ENCODE peak calls at places on chromosomes 1 and 21, in four cellular contexts. L, Y, R and K are unnamed samples.
A peak's percentile ranks its signal among the peaks of the same experiment; 100 is the strongest.

GRCh38 chr21:45499970-45500575 is 42.2 kb downstream of the SLC19A1 start:
- DNase-seq in R (no peak), L (no peak), Y (no peak), K (no peak)

GRCh38 chr1:51378871-51379270 is 48.5 kb upstream of the TTC39A start:
- DNase-seq in Y (peak; percentile 7), R (no peak), L (no peak), K (no peak)

GRCh38 chr21:15034126-15034848 is 30.5 kb downstream of the NRIP1 start:
- DNase-seq in Y (peak; percentile 72), L (no peak), R (no peak), K (no peak)

GRCh38 chr1:53804791-53805505 is 33.1 kb downstream of the NDC1 start:
- DNase-seq in Y (peak; percentile 23), L (no peak), R (no peak), K (no peak)

GRCh38 chr1:17163371-17163770 is 41.6 kb upstream of the PADI1 start:
- DNase-seq in Y (no peak), R (no peak), L (no peak), K (no peak)

GRCh38 chr1:58785424-58786058 is 1.7 kb upstream of the JUN start:
- DNase-seq in L (peak; percentile 24), R (no peak), Y (peak; percentile 39), K (peak; percentile 43)

GRCh38 chr1:152752225-152752624 is 5.6 kb upstream of the KPRP start:
- DNase-seq in R (no peak), Y (peak; percentile 70), L (no peak), K (no peak)

GRCh38 chr1:83098791-83099190 is 900.1 kb downstream of the TTLL7 start:
- DNase-seq in Y (no peak), R (no peak), L (no peak), K (no peak)

GRCh38 chr21:26709090-26709489 is 136.0 kb upstream of the CYYR1 start:
- DNase-seq in R (no peak), L (no peak), Y (peak; percentile 6), K (no peak)

GRCh38 chr1:221327954-221328353 is 413.9 kb downstream of the DUSP10 start:
- DNase-seq in L (no peak), Y (no peak), R (no peak), K (no peak)

GRCh38 chr1:219555031-219555667 is 57.8 kb downstream of the ZC3H11B start:
- DNase-seq in R (no peak), Y (peak; percentile 64), L (peak; percentile 44), K (no peak)

GRCh38 chr21:41923641-41924342 is 30.0 kb downstream of the C2CD2 start:
- DNase-seq in Y (peak; percentile 47), L (no peak), R (no peak), K (no peak)

GRCh38 chr1:15949453-15950245 is 26.3 kb downstream of the ZBTB17 start:
- DNase-seq in R (peak; percentile 91), L (peak; percentile 74), Y (peak; percentile 96), K (peak; percentile 71)

GRCh38 chr1:34597877-34598514 is 156.9 kb upstream of the GJB5 start:
- DNase-seq in R (peak; percentile 72), L (peak; percentile 46), Y (peak; percentile 6), K (peak; percentile 41)

GRCh38 chr1:228963795-228964177 is 228.5 kb downstream of the RHOU start:
- DNase-seq in R (no peak), Y (no peak), L (no peak), K (no peak)

GRCh38 chr1:59521456-59521855 is 224.6 kb downstream of the FGGY start:
- DNase-seq in L (no peak), Y (peak; percentile 78), R (no peak), K (no peak)

GRCh38 chr1:94633051-94633450 is 91.5 kb upstream of the F3 start:
- DNase-seq in Y (peak; percentile 86), R (no peak), L (no peak), K (no peak)

GRCh38 chr1:241627453-241628329 is 12.5 kb downstream of the CHML start:
- DNase-seq in R (peak; percentile 49), Y (peak; percentile 86), L (peak; percentile 60), K (peak; percentile 35)

GRCh38 chr1:167837334-167837733 is 76.6 kb downstream of the ADCY10 start:
- DNase-seq in Y (no peak), R (no peak), L (no peak), K (no peak)

GRCh38 chr1:153553691-153554608 is 4.9 kb upstream of the S100A3 start:
- DNase-seq in Y (no peak), R (no peak), L (no peak), K (no peak)

GRCh38 chr1:17984510-17985085 is 123.0 kb upstream of the IGSF21 start:
- DNase-seq in R (peak; percentile 67), L (peak; percentile 13), Y (no peak), K (no peak)

GRCh38 chr1:21574464-21575151 is 65.4 kb downstream of the ALPL start:
- DNase-seq in L (no peak), Y (no peak), R (peak; percentile 48), K (no peak)

GRCh38 chr1:167033646-167034045 is 44.6 kb downstream of the MAEL start:
- DNase-seq in L (no peak), Y (no peak), R (no peak), K (no peak)

GRCh38 chr1:58528518-58528917 is 18.0 kb downstream of the OMA1 start:
- DNase-seq in L (no peak), R (no peak), Y (peak; percentile 78), K (no peak)

GRCh38 chr1:244113532-244114320 is 62.6 kb downstream of the ZBTB18 start:
- DNase-seq in Y (peak; percentile 15), R (no peak), L (no peak), K (no peak)

GRCh38 chr21:29347274-29347681 is 48.6 kb downstream of the BACH1 start:
- DNase-seq in R (no peak), Y (peak; percentile 55), L (no peak), K (no peak)

GRCh38 chr1:115340879-115341278 is 2.8 kb upstream of the NGF start:
- DNase-seq in L (no peak), Y (no peak), R (no peak), K (no peak)

GRCh38 chr1:115338457-115338820 is 390 bp upstream of the NGF start:
- DNase-seq in Y (no peak), R (no peak), L (no peak), K (no peak)

GRCh38 chr1:115337276-115337632 is 795 bp downstream of the NGF start:
- DNase-seq in L (no peak), R (no peak), Y (no peak), K (no peak)

GRCh38 chr1:115336741-115337140 is 1.3 kb downstream of the NGF start:
- DNase-seq in R (no peak), Y (no peak), L (no peak), K (no peak)

DNA sequence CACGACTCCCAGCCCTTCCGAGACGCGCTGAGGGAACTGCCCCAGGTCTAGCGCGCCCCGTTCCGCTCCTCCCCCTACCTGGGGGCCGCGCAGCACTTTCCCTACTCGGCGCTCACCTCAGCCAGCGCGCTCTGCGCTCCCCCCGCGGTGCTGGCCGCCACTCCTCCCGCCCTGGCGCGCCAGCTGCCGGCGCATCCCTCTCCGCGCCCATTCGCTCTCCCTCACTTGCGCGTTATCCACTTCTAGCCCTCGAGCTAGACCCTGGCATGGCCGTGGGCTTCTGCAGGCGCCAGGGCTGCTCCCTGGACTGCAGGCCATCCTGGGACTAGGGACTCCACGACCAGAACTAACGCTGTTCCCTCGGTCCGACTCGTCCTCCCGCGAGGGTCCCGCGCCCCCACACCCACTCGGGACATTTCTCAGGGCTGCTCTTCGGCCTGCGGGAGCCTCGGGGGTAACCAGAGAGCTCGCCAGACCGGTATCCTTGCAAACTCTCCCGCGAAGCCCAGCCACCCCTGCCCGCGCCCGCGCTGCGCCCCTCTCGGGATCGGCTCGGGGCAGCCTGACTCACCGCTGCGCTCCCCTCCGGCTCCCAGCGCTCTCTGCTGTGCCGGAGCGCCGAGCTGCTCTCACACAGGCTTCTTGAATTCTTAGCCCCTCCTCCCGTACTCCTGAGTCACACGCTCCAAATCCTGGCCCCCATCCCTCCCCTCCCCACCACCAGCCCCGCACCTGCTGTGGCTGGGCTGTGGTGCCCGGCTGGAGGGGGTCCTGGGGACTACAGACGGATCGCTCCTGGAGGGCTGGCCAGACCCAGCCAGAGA is at the start of gene NGF:
- DNase-seq in R (no peak), L (peak; percentile 49), Y (peak; percentile 78), K (no peak)
- TF ChIP-seq ELK1 in R (no peak), L (no peak), Y (no peak), K (no peak)

GRCh38 chr1:55402676-55403464 is 187.7 kb upstream of the USP24 start:
- DNase-seq in R (no peak), L (no peak), Y (peak; percentile 73), K (no peak)
- TF ChIP-seq ELK1 in R (no peak), L (no peak), Y (no peak), K (no peak)

GRCh38 chr1:204065174-204065985 is 7.5 kb upstream of the SOX13 start:
- DNase-seq in L (no peak), R (no peak), Y (peak; percentile 12), K (no peak)
- TF ChIP-seq ELK1 in L (no peak), R (no peak), Y (no peak), K (no peak)

GRCh38 chr1:14849038-14849437 is 250.6 kb downstream of the KAZN start:
- DNase-seq in Y (no peak), R (no peak), L (no peak), K (no peak)
- TF ChIP-seq ELK1 in Y (no peak), R (no peak), L (no peak), K (no peak)